ENCODE peak calls at places on chromosomes 12 and 14, in nine cellular contexts. H, U, V, Z, R, B, F, W and P are unnamed samples.
A peak's percentile ranks its signal among the peaks of the same experiment; 100 is the strongest.

GRCh38 chr12:69435644-69436043 is 34.5 kb upstream of the FRS2 start:
- DNase-seq in H (no peak), U (no peak), V (peak; percentile 28), Z (no peak), R (no peak), B (no peak), F (no peak), W (no peak), P (no peak)

GRCh38 chr12:40794087-40794486 is 101.8 kb downstream of the CNTN1 start:
- DNase-seq in H (no peak), U (no peak), V (no peak), Z (no peak), R (no peak), B (no peak), F (no peak), W (no peak), P (no peak)

GRCh38 chr12:15038137-15038536 is 65.3 kb downstream of the PDE6H start:
- DNase-seq in H (no peak), U (no peak), V (no peak), Z (no peak), R (no peak), B (no peak), F (no peak), W (no peak), P (no peak)

GRCh38 chr14:89330236-89331002 is 86.6 kb downstream of the FOXN3 start:
- DNase-seq in H (no peak), U (no peak), V (peak; percentile 96), Z (no peak), R (peak; percentile 69), B (no peak), F (no peak), W (no peak), P (peak; percentile 87)

GRCh38 chr12:6326316-6326959 is 15.4 kb downstream of the TNFRSF1A start:
- DNase-seq in H (no peak), U (no peak), V (peak; percentile 67), Z (no peak), R (peak; percentile 79), B (no peak), F (no peak), W (no peak), P (no peak)

GRCh38 chr12:58818546-58818945 is 101.8 kb downstream of the LRIG3 start:
- DNase-seq in H (no peak), U (no peak), V (peak; percentile 27), Z (no peak), R (no peak), B (no peak), F (no peak), W (no peak), P (no peak)

GRCh38 chr14:100872641-100873071 is 30.9 kb downstream of the RTL1 start:
- DNase-seq in H (no peak), U (no peak), V (no peak), Z (no peak), R (peak; percentile 18), B (no peak), F (peak; percentile 44), W (no peak), P (no peak)

GRCh38 chr12:106766393-106766826 is 8.1 kb upstream of the RIC8B start:
- DNase-seq in H (no peak), U (no peak), V (peak; percentile 26), Z (no peak), R (peak; percentile 64), B (no peak), F (no peak), W (no peak), P (no peak)

GRCh38 chr14:91413547-91414474 is 3.8 kb downstream of the CCDC88C start:
- DNase-seq in H (no peak), U (peak; percentile 73), V (no peak), Z (peak; percentile 95), R (no peak), B (peak; percentile 37), F (no peak), W (no peak), P (no peak)

GRCh38 chr12:3658327-3659163 is 94.4 kb downstream of the CRACR2A start:
- DNase-seq in H (no peak), U (peak; percentile 6), V (peak; percentile 55), Z (peak; percentile 28), R (no peak), B (no peak), F (no peak), W (no peak), P (no peak)

GRCh38 chr12:54261817-54262402 is 18.0 kb downstream of the CBX5 start:
- DNase-seq in H (no peak), U (no peak), V (peak; percentile 34), Z (no peak), R (no peak), B (no peak), F (no peak), W (no peak), P (no peak)

GRCh38 chr12:1691123-1692007 is 495 bp downstream of the ADIPOR2 start:
- DNase-seq in H (peak; percentile 42), U (no peak), V (peak; percentile 65), Z (peak; percentile 38), R (no peak), B (no peak), F (peak; percentile 90), W (no peak), P (peak; percentile 70)

GRCh38 chr14:84225243-84225642 is 1304.7 kb upstream of the FLRT2 start:
- DNase-seq in H (no peak), U (no peak), V (no peak), Z (no peak), R (no peak), B (no peak), F (no peak), W (no peak), P (no peak)

GRCh38 chr12:4958697-4959375 is 49.1 kb downstream of the KCNA1 start:
- DNase-seq in H (no peak), U (no peak), V (no peak), Z (no peak), R (no peak), B (no peak), F (no peak), W (no peak), P (no peak)

GRCh38 chr12:123506059-123506842 is 27.3 kb downstream of the RILPL1 start:
- DNase-seq in H (no peak), U (no peak), V (no peak), Z (no peak), R (no peak), B (no peak), F (no peak), W (no peak), P (no peak)

GRCh38 chr12:12403264-12404248 is 46.7 kb downstream of the BORCS5 start:
- DNase-seq in H (no peak), U (no peak), V (no peak), Z (no peak), R (no peak), B (no peak), F (no peak), W (no peak), P (no peak)

GRCh38 chr12:76587428-76588178 is 28.0 kb upstream of the OSBPL8 start:
- DNase-seq in H (no peak), U (no peak), V (peak; percentile 28), Z (no peak), R (no peak), B (no peak), F (no peak), W (no peak), P (no peak)

GRCh38 chr12:3380200-3381020 is 110.6 kb upstream of the PRMT8 start:
- DNase-seq in H (no peak), U (no peak), V (peak; percentile 38), Z (no peak), R (no peak), B (no peak), F (no peak), W (no peak), P (no peak)

DNA sequence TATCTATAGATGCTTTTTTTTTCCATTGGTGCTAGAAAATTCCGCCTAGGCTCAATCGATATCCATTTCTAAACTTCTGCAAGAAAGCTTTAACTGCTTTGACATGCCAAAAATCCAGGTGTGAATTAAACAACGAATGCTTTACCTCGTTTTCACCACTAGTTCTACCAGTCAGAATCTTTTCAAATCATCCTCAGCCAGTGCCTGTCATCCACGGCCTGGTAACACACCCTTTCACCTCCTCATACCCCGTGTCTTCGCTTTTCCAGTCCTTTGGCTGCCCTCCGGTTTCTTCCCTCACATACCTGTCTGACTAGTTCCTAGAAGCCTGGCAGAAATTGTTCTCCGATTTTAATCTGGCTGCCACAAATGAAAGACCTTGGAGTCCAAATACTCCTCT is 1.4 kb upstream of the PHC1 start:
- DNase-seq in H (no peak), U (no peak), V (peak; percentile 22), Z (peak; percentile 13), R (no peak), B (no peak), F (no peak), W (no peak), P (no peak)
- H3K27ac ChIP-seq in H (no peak overlapping the region), U (no peak overlapping the region), V (peak overlapping the region; percentile 63), Z (peak overlapping the region; percentile 74), R (no peak overlapping the region), B (no peak overlapping the region), F (no peak overlapping the region), W (no peak overlapping the region), P (peak overlapping the region; percentile 95)

DNA sequence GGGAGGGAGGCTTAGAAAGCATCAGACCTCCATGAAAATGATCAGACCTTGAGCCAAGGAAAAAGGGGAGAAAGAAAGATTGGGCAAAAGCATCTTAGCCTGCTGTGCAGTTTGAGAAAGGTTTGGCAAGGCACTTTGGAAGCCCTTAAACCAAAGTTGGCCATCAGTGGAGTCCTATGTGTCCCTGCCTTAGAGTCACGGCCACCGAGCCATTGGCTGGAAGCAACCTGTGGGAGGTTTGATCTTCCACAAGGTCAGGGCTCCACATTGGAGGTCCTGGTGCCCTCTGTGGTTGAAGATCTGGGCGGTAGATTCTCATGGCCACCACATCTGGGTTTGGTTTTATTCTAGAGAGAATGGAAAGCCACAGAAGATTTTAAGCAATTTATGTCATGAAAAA is 44.4 kb downstream of the SRRM4 start:
- DNase-seq in H (no peak), U (no peak), V (no peak), Z (no peak), R (no peak), B (no peak), F (no peak), W (no peak), P (no peak)
- H3K27ac ChIP-seq in H (no peak overlapping the region), U (no peak overlapping the region), V (no peak overlapping the region), Z (no peak overlapping the region), R (no peak overlapping the region), B (no peak overlapping the region), F (no peak overlapping the region), W (no peak overlapping the region), P (no peak overlapping the region)

GRCh38 chr12:46804054-46804453 is 21.7 kb downstream of the SLC38A4 start:
- DNase-seq in H (no peak), U (no peak), V (no peak), Z (no peak), R (no peak), B (no peak), F (no peak), W (no peak), P (no peak)
- H3K27ac ChIP-seq in H (no peak overlapping the region), U (no peak overlapping the region), V (no peak overlapping the region), Z (no peak overlapping the region), R (peak overlapping the region; percentile 64), B (no peak overlapping the region), F (no peak overlapping the region), W (no peak overlapping the region), P (no peak overlapping the region)

DNA sequence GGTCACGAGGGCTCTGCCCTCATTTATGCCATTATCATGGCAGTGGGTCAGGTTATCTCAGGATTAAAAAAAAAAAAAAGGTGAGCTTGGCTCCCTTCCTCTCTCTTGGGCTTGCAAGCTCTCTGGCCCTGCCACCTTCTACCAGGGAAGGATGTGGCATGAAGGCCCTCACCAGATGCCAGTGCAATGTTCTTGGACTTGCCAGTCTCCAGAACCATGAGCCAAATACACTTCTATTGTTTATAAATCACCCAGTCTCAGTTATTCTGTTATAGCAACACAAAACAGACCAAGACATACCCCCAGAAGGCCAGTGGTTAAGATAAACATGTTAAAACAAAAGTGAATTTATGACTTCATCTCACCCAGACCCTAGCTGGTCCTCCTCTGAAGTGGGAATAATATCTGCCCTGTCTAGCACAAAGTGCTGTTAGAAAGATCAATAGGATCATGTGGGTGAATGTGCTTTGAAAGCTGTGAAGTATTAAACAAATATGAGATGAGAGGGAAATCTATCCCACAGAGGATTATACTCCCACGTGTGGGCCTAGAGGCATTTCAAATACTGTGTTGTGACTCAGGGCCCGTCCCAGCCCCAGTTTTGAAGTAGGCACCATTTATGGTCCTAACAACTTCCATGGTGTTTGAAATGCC is 88.6 kb downstream of the NINJ2 start:
- DNase-seq in H (no peak), U (no peak), V (peak; percentile 83), Z (no peak), R (peak; percentile 7), B (no peak), F (no peak), W (peak; percentile 3), P (no peak)
- H3K27ac ChIP-seq in H (no peak overlapping the region), U (no peak overlapping the region), V (peak overlapping the region; percentile 76), Z (no peak overlapping the region), R (peak overlapping the region; percentile 39), B (no peak overlapping the region), F (peak overlapping the region; percentile 53), W (no peak overlapping the region), P (peak overlapping the region; percentile 81)